ENCODE peak calls at places on chromosome 6, in five cellular contexts. W, E, P, Z and T are unnamed samples.

GRCh38 chr6:6461138-6461537 is 127.4 kb upstream of the LY86 start:
- DNase-seq in Z (no peak), P (no peak), W (no peak), E (no peak), T (no peak)

GRCh38 chr6:150631283-150631981 is 31.7 kb downstream of the PLEKHG1 start:
- DNase-seq in P (peak; percentile 47), W (no peak), Z (no peak), E (no peak), T (no peak)

GRCh38 chr6:99348823-99349619 is 453 bp downstream of the FAXC start:
- DNase-seq in Z (no peak), P (no peak), E (no peak), W (no peak), T (peak; percentile 32)

GRCh38 chr6:43900560-43901329 is 130.7 kb downstream of the VEGFA start:
- DNase-seq in W (no peak), P (no peak), Z (no peak), E (no peak), T (no peak)

GRCh38 chr6:78770766-78771165 is 96.6 kb upstream of the IRAK1BP1 start:
- DNase-seq in E (no peak), P (no peak), W (no peak), Z (no peak), T (no peak)

GRCh38 chr6:154139894-154140293 is 100.9 kb downstream of the OPRM1 start:
- DNase-seq in P (no peak), Z (no peak), E (no peak), W (no peak), T (no peak)

GRCh38 chr6:40932366-40932765 is 106.7 kb downstream of the UNC5CL start:
- DNase-seq in W (no peak), P (no peak), E (no peak), Z (no peak), T (no peak)

GRCh38 chr6:112172540-112172939 is 81.8 kb downstream of the LAMA4 start:
- DNase-seq in E (no peak), P (no peak), Z (no peak), W (no peak), T (no peak)

GRCh38 chr6:10414766-10415592 is at the start of gene TFAP2A:
- DNase-seq in Z (no peak), P (no peak), W (no peak), E (no peak), T (no peak)

GRCh38 chr6:5752282-5752681 is 254.4 kb downstream of the NRN1 start:
- DNase-seq in E (no peak), W (no peak), P (no peak), Z (no peak), T (no peak)

GRCh38 chr6:15989397-15989796 is 139.5 kb upstream of the MYLIP start:
- DNase-seq in W (no peak), Z (no peak), P (no peak), E (no peak), T (no peak)

GRCh38 chr6:16596890-16597331 is 164.3 kb downstream of the ATXN1 start:
- DNase-seq in Z (no peak), W (no peak), E (no peak), P (no peak), T (no peak)

GRCh38 chr6:107657755-107658461 is 166.2 kb downstream of the SCML4 start:
- DNase-seq in W (peak; percentile 24), P (peak; percentile 67), Z (no peak), E (no peak), T (peak; percentile 85)

GRCh38 chr6:329888-330691 is 37.8 kb downstream of the DUSP22 start:
- DNase-seq in P (no peak), W (no peak), E (no peak), Z (peak; percentile 70), T (no peak)

GRCh38 chr6:168125429-168126001 is 46.5 kb upstream of the FRMD1 start:
- DNase-seq in Z (no peak), W (no peak), E (peak; percentile 5), P (no peak), T (peak; percentile 1)

GRCh38 chr6:113600556-113601339 is 256.4 kb upstream of the MARCKS start:
- DNase-seq in W (no peak), E (no peak), Z (no peak), P (no peak), T (no peak)

GRCh38 chr6:163513570-163514166 is 99.2 kb downstream of the QKI start:
- DNase-seq in P (no peak), Z (no peak), E (no peak), W (no peak), T (no peak)

GRCh38 chr6:41177287-41177686 is 14.4 kb upstream of the TREM2 start:
- DNase-seq in P (no peak), E (no peak), W (no peak), Z (no peak), T (no peak)

GRCh38 chr6:5173862-5174643 is 86.7 kb downstream of the LYRM4 start:
- DNase-seq in P (peak; percentile 49), E (no peak), Z (no peak), W (peak; percentile 12), T (no peak)

GRCh38 chr6:19905584-19905983 is 68.4 kb downstream of the ID4 start:
- DNase-seq in E (no peak), W (no peak), P (no peak), Z (no peak), T (no peak)

GRCh38 chr6:35363293-35363750 is 21.0 kb downstream of the PPARD start:
- DNase-seq in W (no peak), Z (no peak), E (no peak), P (no peak), T (no peak)

GRCh38 chr6:42889815-42890214 is 10.4 kb downstream of the RPL7L1 start:
- DNase-seq in E (no peak), P (no peak), Z (no peak), W (no peak), T (no peak)

GRCh38 chr6:157209865-157210530 is 113.3 kb downstream of the TMEM242 start:
- DNase-seq in E (no peak), W (no peak), Z (no peak), P (no peak), T (no peak)

GRCh38 chr6:157019733-157020132 is 242.6 kb downstream of the ARID1B start:
- DNase-seq in E (no peak), W (no peak), Z (no peak), P (no peak), T (no peak)

GRCh38 chr6:93194480-93194879 is 224.9 kb downstream of the EPHA7 start:
- DNase-seq in E (no peak), P (no peak), Z (no peak), W (no peak), T (no peak)

GRCh38 chr6:37323568-37323967 is 30.2 kb upstream of the RNF8 start:
- DNase-seq in W (no peak), P (no peak), Z (no peak), E (no peak), T (no peak)